ENCODE peak calls at places on chromosomes 5 and 9, in five cellular contexts. H, K, L, P and I are unnamed samples. For H3K4me1, the result is how much of the 10 kb centered on the place peaks cover.

GRCh38 chr9:95481000-95481399 is 35.8 kb downstream of the PTCH1 start:
- DNase-seq in H (no peak), L (no peak), P (no peak), K (no peak), I (no peak)

GRCh38 chr9:127954831-127955293 is 17.2 kb upstream of the DPM2 start:
- DNase-seq in P (no peak), L (no peak), K (no peak), H (no peak), I (no peak)

GRCh38 chr5:115329475-115329874 is 33.0 kb upstream of the CCDC112 start:
- DNase-seq in P (peak), H (no peak), K (no peak), L (peak), I (no peak)

GRCh38 chr5:118554991-118555390 is 433.4 kb downstream of the DTWD2 start:
- DNase-seq in L (no peak), H (no peak), K (no peak), P (peak), I (peak)

GRCh38 chr5:107466233-107466769 is 204.4 kb downstream of the EFNA5 start:
- DNase-seq in L (no peak), P (peak), K (no peak), H (peak), I (no peak)

GRCh38 chr5:150217041-150217440 is 27.2 kb downstream of the SLC6A7 start:
- DNase-seq in P (no peak), H (no peak), K (no peak), L (peak), I (no peak)

GRCh38 chr5:152303841-152304240 is 101.2 kb downstream of the NMUR2 start:
- DNase-seq in H (no peak), L (no peak), K (no peak), P (no peak), I (peak)

GRCh38 chr9:3912817-3913216 is 387.0 kb upstream of the RFX3 start:
- DNase-seq in P (no peak), K (no peak), H (no peak), L (no peak), I (no peak)

GRCh38 chr9:126108240-126108639 is 218.4 kb upstream of the MVB12B start:
- DNase-seq in K (no peak), L (no peak), H (no peak), P (peak), I (no peak)

GRCh38 chr5:151184316-151185042 is 26.9 kb upstream of the ANXA6 start:
- DNase-seq in L (no peak), K (no peak), H (no peak), P (no peak), I (peak)

GRCh38 chr9:92660266-92660665 is 9.7 kb downstream of the IPPK start:
- DNase-seq in K (no peak), P (no peak), H (no peak), L (no peak), I (no peak)

GRCh38 chr5:53334431-53334941 is 145.9 kb upstream of the FST start:
- DNase-seq in H (peak), L (no peak), K (no peak), P (no peak), I (no peak)

GRCh38 chr9:116275418-116276295 is 122.1 kb downstream of the PAPPA start:
- DNase-seq in H (no peak), L (no peak), K (no peak), P (no peak), I (no peak)

GRCh38 chr9:116271307-116271706 is 117.7 kb downstream of the PAPPA start:
- DNase-seq in H (no peak), L (no peak), P (no peak), K (no peak), I (no peak)

GRCh38 chr9:116276651-116277121 is 123.1 kb downstream of the PAPPA start:
- DNase-seq in H (no peak), P (peak), K (no peak), L (no peak), I (no peak)

GRCh38 chr9:116271991-116272390 is 118.4 kb downstream of the PAPPA start:
- DNase-seq in K (no peak), P (peak), H (no peak), L (no peak), I (no peak)

GRCh38 chr9:116274293-116274692 is 120.7 kb downstream of the PAPPA start:
- DNase-seq in H (no peak), P (no peak), L (no peak), K (no peak), I (no peak)
- H3K4me1 ChIP-seq in H (under half), P (under half), L (under half), K (under half), I (under half)

DNA sequence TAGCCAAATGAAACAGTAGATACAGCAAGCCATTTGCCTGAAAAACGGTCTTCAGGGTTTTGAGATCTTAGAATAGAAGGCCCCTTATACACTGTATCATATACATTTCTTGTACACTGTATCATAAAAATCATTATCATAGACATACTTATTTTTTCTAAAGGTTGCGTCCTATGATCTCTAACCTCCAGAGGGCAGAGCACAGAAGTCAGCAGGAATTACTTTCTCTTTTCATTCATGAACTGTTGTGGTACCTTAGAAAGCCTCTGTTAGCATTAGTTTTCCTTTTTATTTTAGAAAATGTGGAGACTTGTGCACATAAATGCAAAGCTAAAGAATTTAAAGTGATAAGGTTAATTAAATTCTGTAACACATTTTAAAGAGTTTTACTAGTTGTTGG is 115.4 kb downstream of the OXCT1 start:
- DNase-seq in H (no peak), P (no peak), K (no peak), L (no peak), I (no peak)
- TF ChIP-seq CTCF in H (no peak), P (peak), K (peak), L (peak), I (no peak)

DNA sequence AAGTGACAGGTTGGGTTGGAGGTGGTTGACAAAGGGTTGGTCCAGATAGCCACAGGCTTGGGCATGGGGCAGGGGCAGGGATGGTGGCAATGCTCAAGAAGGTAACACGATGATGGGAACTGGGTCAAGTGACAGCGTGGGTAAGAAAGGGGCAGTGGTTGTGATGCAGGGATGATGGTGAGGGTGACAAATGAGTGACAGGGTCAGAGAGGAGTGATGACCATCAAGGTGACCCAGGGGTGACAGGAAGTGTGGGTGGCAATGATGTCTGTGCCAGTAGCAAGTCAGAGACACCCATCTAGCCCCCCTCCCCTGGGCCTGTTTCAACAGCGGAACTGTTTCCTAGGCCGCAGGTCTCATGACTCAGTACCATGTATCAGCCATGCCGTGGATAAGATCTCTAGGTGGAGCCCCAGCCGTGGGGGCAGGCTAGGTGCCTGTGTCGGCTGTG is 20.5 kb downstream of the AQP3 start:
- DNase-seq in L (no peak), H (no peak), K (no peak), P (no peak), I (no peak)
- TF ChIP-seq POLR2AphosphoS5 in L (no peak), H (no peak), K (no peak), P (no peak), I (no peak)

GRCh38 chr9:19122490-19123042 is 4.7 kb downstream of the PLIN2 start:
- DNase-seq in H (no peak), L (no peak), P (no peak), K (no peak), I (no peak)

GRCh38 chr9:19119241-19119640 is 8.1 kb downstream of the PLIN2 start:
- DNase-seq in H (no peak), L (no peak), P (no peak), K (no peak), I (no peak)

GRCh38 chr9:19117039-19117716 is 10.1 kb downstream of the PLIN2 start:
- DNase-seq in H (no peak), P (no peak), K (no peak), L (no peak), I (no peak)

GRCh38 chr9:19120846-19121245 is 6.4 kb downstream of the PLIN2 start:
- DNase-seq in L (no peak), P (no peak), H (no peak), K (no peak), I (no peak)

DNA sequence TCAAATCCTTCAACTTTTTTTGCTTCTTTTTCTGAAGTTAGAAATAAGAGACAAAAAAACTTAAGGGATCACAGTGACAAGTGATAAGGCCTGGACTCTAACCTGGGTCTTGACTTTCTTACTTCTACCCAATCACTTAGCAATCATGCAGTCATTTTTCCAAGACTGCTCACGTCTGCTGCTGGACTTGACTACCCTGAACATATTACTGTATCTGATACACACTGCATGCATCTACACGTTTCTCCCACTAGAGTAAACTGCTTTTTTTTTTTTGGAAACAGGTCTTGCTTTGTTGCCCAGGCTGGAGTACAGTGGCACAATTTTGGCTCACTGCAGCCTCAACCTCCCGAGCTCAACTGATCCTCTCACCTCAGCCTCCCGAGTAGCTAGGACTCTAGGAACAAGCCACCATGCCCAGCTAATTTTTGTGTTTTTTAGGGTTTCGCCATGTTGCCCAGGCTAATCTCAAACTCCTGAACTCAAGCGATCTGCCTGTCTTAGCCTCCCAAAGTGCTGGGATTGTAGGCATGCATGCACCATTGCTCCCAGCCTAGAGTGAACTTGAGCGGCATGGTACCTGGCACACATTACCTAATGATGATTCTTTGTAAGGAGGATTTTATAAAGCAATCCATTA is 7.4 kb downstream of the PLIN2 start:
- DNase-seq in H (no peak), L (no peak), K (no peak), P (no peak), I (no peak)
- H3K4me1 ChIP-seq in H (under half), L (under half), K (under half), P (under half), I (under half)

GRCh38 chr9:124810513-124811355 is 33.8 kb downstream of the OLFML2A start:
- DNase-seq in H (no peak), L (no peak), K (no peak), P (peak), I (no peak)
- TF ChIP-seq CTCF in H (no peak), L (no peak), K (no peak), P (peak), I (no peak)

DNA sequence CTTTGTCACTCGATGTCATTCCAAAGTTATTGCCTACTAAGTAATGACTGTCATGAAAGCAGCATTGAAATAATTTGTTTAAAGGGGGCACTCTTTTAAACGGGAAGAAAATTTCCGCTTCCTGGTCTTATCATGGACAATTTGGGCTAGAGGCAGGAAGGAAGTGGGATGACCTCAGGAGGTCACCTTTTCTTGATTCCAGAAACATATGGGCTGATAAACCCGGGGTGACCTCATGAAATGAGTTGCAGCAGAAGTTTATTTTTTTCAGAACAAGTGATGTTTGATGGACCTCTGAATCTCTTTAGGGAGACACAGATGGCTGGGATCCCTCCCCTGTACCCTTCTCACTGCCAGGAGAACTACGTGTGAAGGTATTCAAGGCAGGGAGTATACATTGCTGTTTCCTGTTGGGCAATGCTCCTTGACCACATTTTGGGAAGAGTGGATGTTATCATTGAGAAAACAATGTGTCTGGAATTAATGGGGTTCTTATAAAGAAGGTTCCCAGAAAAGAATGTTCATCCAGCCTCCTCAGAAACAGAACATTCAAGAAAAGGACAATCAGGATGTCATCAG is 11.3 kb downstream of the TLR4 start:
- DNase-seq in L (no peak), P (no peak), K (no peak), H (no peak), I (no peak)
- TF ChIP-seq POLR2AphosphoS5 in L (no peak), P (no peak), K (no peak), H (no peak), I (no peak)

GRCh38 chr5:147858520-147858919 is 20.0 kb upstream of the SCGB3A2 start:
- DNase-seq in H (no peak), P (no peak), K (no peak), L (no peak), I (no peak)

GRCh38 chr5:147857302-147858129 is 21.0 kb upstream of the SCGB3A2 start:
- DNase-seq in H (peak), P (peak), L (peak), K (peak), I (no peak)

GRCh38 chr5:147859962-147860640 is 18.4 kb upstream of the SCGB3A2 start:
- DNase-seq in L (no peak), P (peak), K (no peak), H (no peak), I (no peak)

GRCh38 chr5:147863409-147864194 is 14.9 kb upstream of the SCGB3A2 start:
- DNase-seq in L (no peak), H (no peak), P (no peak), K (no peak), I (no peak)

DNA sequence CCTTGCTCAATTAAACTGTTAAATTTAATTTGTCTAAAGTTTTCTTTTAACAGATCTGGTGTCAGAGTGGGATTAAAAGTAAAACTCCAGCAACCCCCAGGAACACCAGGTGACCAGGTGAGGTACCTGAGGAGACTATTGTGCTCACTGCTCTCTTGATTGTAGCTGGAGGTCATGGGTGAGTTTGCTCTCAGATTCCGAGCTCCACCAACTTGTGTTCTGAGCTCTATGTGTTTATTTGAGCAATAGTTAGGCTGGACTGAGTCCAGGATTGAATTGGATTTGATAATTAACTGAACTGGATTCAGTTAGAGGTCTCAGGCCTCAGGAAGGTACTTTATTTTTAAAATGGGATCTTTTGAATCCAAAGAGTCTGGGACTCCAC is 17.9 kb upstream of the SCGB3A2 start:
- DNase-seq in K (no peak), H (no peak), P (no peak), L (peak), I (no peak)
- H3K4me1 ChIP-seq in K (under half), H (under half), P (half or more), L (under half), I (under half)

GRCh38 chr9:133224762-133225161 is 15.7 kb upstream of the OBP2B start:
- DNase-seq in K (no peak), P (no peak), L (no peak), H (no peak), I (no peak)

GRCh38 chr9:133230093-133230492 is 21.0 kb upstream of the OBP2B start:
- DNase-seq in P (no peak), K (no peak), H (no peak), L (no peak), I (no peak)

GRCh38 chr9:133227242-133227860 is 18.3 kb upstream of the OBP2B start:
- DNase-seq in P (no peak), H (no peak), L (no peak), K (no peak), I (no peak)

GRCh38 chr9:133225171-133226011 is 16.3 kb upstream of the OBP2B start:
- DNase-seq in K (no peak), P (no peak), L (no peak), H (no peak), I (no peak)

GRCh38 chr9:133226219-133227171 is 17.4 kb upstream of the OBP2B start:
- DNase-seq in P (peak), H (no peak), K (no peak), L (no peak), I (no peak)
- TF ChIP-seq CTCF in P (no peak), H (no peak), K (no peak), L (no peak), I (no peak)